ENCODE peak calls at places on chromosome 16, in ten cellular contexts. K is uterus, F is H1, Y is breast epithelium, J is GM23338, B is ascending aorta, X is HCT116, Q is cardiac muscle cell, G is endothelial cell of umbilical vein, O is astrocyte. V is an unnamed sample.
A peak's percentile ranks its signal among the peaks of the same experiment; 100 is the strongest.

GRCh38 chr16:29658693-29659092 is 4.4 kb upstream of the SPN start:
- DNase-seq in K (no peak), O (no peak), X (no peak), B (no peak), G (no peak), Q (no peak), F (no peak), J (no peak), Y (no peak), V (no peak)

GRCh38 chr16:89383095-89384003 is 107.0 kb downstream of the ANKRD11 start:
- DNase-seq in X (no peak), G (peak; percentile 72), K (no peak), F (no peak), J (peak; percentile 79), O (no peak), B (no peak), Y (no peak), Q (peak; percentile 65), V (peak; percentile 47)

GRCh38 chr16:77918792-77919707 is 103.3 kb upstream of the CLEC3A start:
- DNase-seq in Y (no peak), B (no peak), K (no peak), J (no peak), X (no peak), Q (no peak), F (no peak), O (peak; percentile 86), G (peak; percentile 67), V (no peak)

GRCh38 chr16:67537636-67538591 is 9.3 kb downstream of the RIPOR1 start:
- DNase-seq in J (peak; percentile 52), X (no peak), O (no peak), Y (no peak), B (no peak), K (peak; percentile 58), G (peak; percentile 75), F (no peak), Q (peak; percentile 52), V (no peak)

GRCh38 chr16:14007460-14007859 is 63.7 kb upstream of the MRTFB start:
- DNase-seq in G (peak; percentile 74), F (no peak), K (no peak), Y (no peak), O (peak; percentile 72), X (no peak), B (no peak), J (no peak), Q (peak; percentile 75), V (peak; percentile 45)

GRCh38 chr16:80804451-80805383 is at the start of gene CDYL2:
- DNase-seq in Q (peak; percentile 53), Y (no peak), G (no peak), B (no peak), F (no peak), K (no peak), J (peak; percentile 31), X (no peak), O (no peak), V (no peak)

GRCh38 chr16:85173077-85173980 is 61.1 kb upstream of the CIBAR2 start:
- DNase-seq in F (no peak), Y (no peak), Q (peak; percentile 86), O (peak; percentile 93), G (peak; percentile 87), K (no peak), B (no peak), J (no peak), X (peak; percentile 34), V (peak; percentile 84)

GRCh38 chr16:30355954-30356308 is 823 bp upstream of the CD2BP2 start:
- DNase-seq in X (no peak), B (no peak), Q (no peak), K (no peak), O (no peak), G (no peak), Y (no peak), J (no peak), F (no peak), V (no peak)

GRCh38 chr16:85381738-85382592 is 231.2 kb upstream of the GSE1 start:
- DNase-seq in B (no peak), Q (peak; percentile 61), X (no peak), K (no peak), Y (no peak), O (peak; percentile 81), F (no peak), J (no peak), G (peak; percentile 52), V (peak; percentile 60)

GRCh38 chr16:68768170-68768569 is 31.1 kb downstream of the CDH1 start:
- DNase-seq in X (no peak), G (no peak), J (no peak), F (no peak), K (no peak), B (no peak), Y (no peak), Q (no peak), O (no peak), V (no peak)

GRCh38 chr16:68759062-68759461 is 22.0 kb downstream of the CDH1 start:
- DNase-seq in K (no peak), G (no peak), X (no peak), Q (no peak), O (no peak), F (no peak), Y (no peak), B (no peak), J (no peak), V (no peak)

GRCh38 chr16:68760671-68761275 is 23.7 kb downstream of the CDH1 start:
- DNase-seq in O (peak; percentile 60), J (no peak), G (no peak), F (no peak), Q (peak; percentile 20), X (no peak), B (no peak), K (no peak), Y (peak; percentile 60), V (peak; percentile 36)

GRCh38 chr16:68762996-68763756 is 26.1 kb downstream of the CDH1 start:
- DNase-seq in K (no peak), Y (no peak), O (peak; percentile 55), B (no peak), F (no peak), Q (peak; percentile 16), J (peak; percentile 87), G (no peak), X (no peak), V (no peak)

GRCh38 chr16:68764866-68765265 is 27.8 kb downstream of the CDH1 start:
- DNase-seq in B (no peak), J (no peak), Y (no peak), O (no peak), X (no peak), G (no peak), K (no peak), Q (no peak), F (no peak), V (no peak)
- TF ChIP-seq CTCF in B (no peak), J (no peak), Y (no peak), O (no peak), X (no peak), G (no peak), K (no peak), Q (no peak), F (no peak), V (no peak)

DNA sequence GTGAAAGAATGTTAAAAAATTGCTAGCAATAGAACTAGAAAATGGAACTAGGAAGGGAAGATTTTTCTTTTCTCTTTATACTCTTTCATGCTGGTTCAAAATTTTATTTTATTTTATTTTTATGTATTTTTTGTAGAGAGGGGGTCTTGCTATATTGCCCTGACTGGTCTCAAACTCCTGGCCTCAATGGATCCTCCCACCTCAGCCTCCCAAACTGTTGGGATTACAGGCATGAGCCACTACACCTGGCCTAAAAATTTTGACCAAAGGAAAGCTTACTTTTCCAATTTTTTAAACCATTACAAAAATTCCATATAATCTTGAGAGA is 10.0 kb upstream of the TERF2 start:
- DNase-seq in G (no peak), J (no peak), X (no peak), Y (no peak), O (no peak), Q (no peak), F (no peak), B (no peak), K (no peak), V (no peak)
- H3K27ac ChIP-seq in G (no peak overlapping the region), J (no peak overlapping the region), X (peak overlapping the region; percentile 99), Y (peak overlapping the region; percentile 78), O (no peak overlapping the region), Q (no peak overlapping the region), F (no peak overlapping the region), B (no peak overlapping the region), K (peak overlapping the region; percentile 90), V (no peak overlapping the region)

GRCh38 chr16:74726736-74727135 is 26.1 kb upstream of the MLKL start:
- DNase-seq in X (no peak), B (no peak), Q (no peak), G (no peak), Y (no peak), J (peak; percentile 86), F (peak; percentile 58), O (no peak), K (no peak), V (peak; percentile 30)
- TF ChIP-seq CTCF in X (peak; percentile 75), B (no peak), Q (peak; percentile 43), G (peak; percentile 40), Y (no peak), J (peak; percentile 92), F (peak; percentile 91), O (peak; percentile 38), K (no peak), V (peak; percentile 67)

GRCh38 chr16:1332618-1333148 is 762 bp upstream of the BAIAP3 start:
- DNase-seq in Y (no peak), K (no peak), J (peak; percentile 39), Q (no peak), F (no peak), O (no peak), B (no peak), X (no peak), G (no peak), V (no peak)
- H3K27ac ChIP-seq in Y (peak overlapping the region; percentile 89), K (no peak overlapping the region), J (no peak overlapping the region), Q (no peak overlapping the region), F (no peak overlapping the region), O (no peak overlapping the region), B (no peak overlapping the region), X (peak overlapping the region; percentile 44), G (no peak overlapping the region), V (no peak overlapping the region)